ENCODE peak calls at places on chromosomes 7 and 10, in five cellular contexts. W is K562, Z is HepG2, Q is upper lobe of left lung, S is GM12878. A is an unnamed sample.
A peak's percentile ranks its signal among the peaks of the same experiment; 100 is the strongest.

GRCh38 chr7:54839538-54840213 is 80.7 kb upstream of the SEC61G start:
- ATAC-seq in W (peak; percentile 60), Z (peak; percentile 96), Q (peak; percentile 88), S (peak; percentile 83), A (peak; percentile 86)

GRCh38 chr7:36264123-36264916 is 111.3 kb downstream of the EEPD1 start:
- ATAC-seq in W (no peak), Z (no peak), Q (peak; percentile 39), S (peak; percentile 71), A (peak; percentile 66)

GRCh38 chr10:110793128-110793812 is 78.5 kb upstream of the PDCD4 start:
- ATAC-seq in W (no peak), Z (no peak), Q (no peak), S (no peak), A (peak; percentile 37)

GRCh38 chr7:76191783-76192240 is 9.9 kb upstream of the SRRM3 start:
- ATAC-seq in W (peak; percentile 89), Z (peak; percentile 77), Q (no peak), S (peak; percentile 57), A (no peak)

GRCh38 chr10:2972810-2973209 is 94.5 kb upstream of the PFKP start:
- ATAC-seq in W (no peak), Z (peak; percentile 81), Q (no peak), S (no peak), A (no peak)

GRCh38 chr10:124619195-124619594 is 125.0 kb downstream of the FAM53B start:
- ATAC-seq in W (no peak), Z (no peak), Q (peak; percentile 67), S (peak; percentile 68), A (no peak)

GRCh38 chr10:17273403-17273802 is 45.4 kb downstream of the VIM start:
- ATAC-seq in W (no peak), Z (no peak), Q (no peak), S (no peak), A (no peak)

GRCh38 chr7:92547579-92547978 is 19.0 kb downstream of the RBM48 start:
- ATAC-seq in W (no peak), Z (peak; percentile 50), Q (peak; percentile 30), S (no peak), A (no peak)

GRCh38 chr10:7485267-7485601 is 74.4 kb upstream of the SFMBT2 start:
- ATAC-seq in W (no peak), Z (no peak), Q (no peak), S (no peak), A (no peak)

GRCh38 chr7:99418260-99418659 is 9.5 kb downstream of the BUD31 start:
- ATAC-seq in W (no peak), Z (peak; percentile 20), Q (no peak), S (no peak), A (no peak)

GRCh38 chr10:4371691-4372295 is 454.2 kb upstream of the AKR1E2 start:
- ATAC-seq in W (no peak), Z (no peak), Q (no peak), S (no peak), A (no peak)

GRCh38 chr10:4370376-4370775 is 455.6 kb upstream of the AKR1E2 start:
- ATAC-seq in W (no peak), Z (no peak), Q (no peak), S (no peak), A (no peak)

GRCh38 chr10:4372601-4373000 is 453.4 kb upstream of the AKR1E2 start:
- ATAC-seq in W (no peak), Z (no peak), Q (peak; percentile 69), S (no peak), A (peak; percentile 87)
- TF ChIP-seq POLR2AphosphoS5 in W (no peak), Z (no peak), Q (no peak), S (no peak), A (peak; percentile 64)

GRCh38 chr7:129052441-129052840 is 2.5 kb downstream of the TNPO3 start:
- ATAC-seq in W (no peak), Z (no peak), Q (no peak), S (no peak), A (no peak)

GRCh38 chr7:129053938-129054437 is 923 bp downstream of the TNPO3 start:
- ATAC-seq in W (peak; percentile 16), Z (no peak), Q (no peak), S (peak; percentile 3), A (no peak)

GRCh38 chr7:129055294-129055816 is 444 bp upstream of the TNPO3 start:
- ATAC-seq in W (peak; percentile 52), Z (peak; percentile 62), Q (peak; percentile 62), S (peak; percentile 46), A (no peak)

GRCh38 chr7:129055861-129056464 is 1.1 kb upstream of the TNPO3 start:
- ATAC-seq in W (no peak), Z (no peak), Q (no peak), S (no peak), A (no peak)

GRCh38 chr7:129054438-129055293 is at the start of gene TNPO3:
- ATAC-seq in W (peak; percentile 91), Z (peak; percentile 95), Q (peak; percentile 98), S (peak; percentile 88), A (peak; percentile 95)
- TF ChIP-seq EP300 in W (peak; percentile 70), Z (no peak), Q (no peak), S (no peak), A (no peak)

GRCh38 chr7:42108803-42109528 is 128.0 kb downstream of the GLI3 start:
- ATAC-seq in W (no peak), Z (no peak), Q (no peak), S (no peak), A (no peak)

GRCh38 chr7:42106562-42106961 is 130.4 kb downstream of the GLI3 start:
- ATAC-seq in W (no peak), Z (no peak), Q (no peak), S (no peak), A (peak; percentile 38)

GRCh38 chr7:42105541-42106349 is 131.3 kb downstream of the GLI3 start:
- ATAC-seq in W (no peak), Z (no peak), Q (no peak), S (no peak), A (peak; percentile 11)

GRCh38 chr7:42107484-42107883 is 129.5 kb downstream of the GLI3 start:
- ATAC-seq in W (no peak), Z (no peak), Q (peak; percentile 65), S (no peak), A (peak; percentile 44)

GRCh38 chr7:42110333-42110732 is 126.7 kb downstream of the GLI3 start:
- ATAC-seq in W (no peak), Z (no peak), Q (no peak), S (no peak), A (no peak)
- H3K4me1 ChIP-seq in W (no peaks in the 10 kb centered on the region), Z (no peaks in the 10 kb centered on the region), Q (peaks cover 29% of the 10 kb centered on the region), S (no peaks in the 10 kb centered on the region), A (peaks cover 69% of the 10 kb centered on the region)

DNA sequence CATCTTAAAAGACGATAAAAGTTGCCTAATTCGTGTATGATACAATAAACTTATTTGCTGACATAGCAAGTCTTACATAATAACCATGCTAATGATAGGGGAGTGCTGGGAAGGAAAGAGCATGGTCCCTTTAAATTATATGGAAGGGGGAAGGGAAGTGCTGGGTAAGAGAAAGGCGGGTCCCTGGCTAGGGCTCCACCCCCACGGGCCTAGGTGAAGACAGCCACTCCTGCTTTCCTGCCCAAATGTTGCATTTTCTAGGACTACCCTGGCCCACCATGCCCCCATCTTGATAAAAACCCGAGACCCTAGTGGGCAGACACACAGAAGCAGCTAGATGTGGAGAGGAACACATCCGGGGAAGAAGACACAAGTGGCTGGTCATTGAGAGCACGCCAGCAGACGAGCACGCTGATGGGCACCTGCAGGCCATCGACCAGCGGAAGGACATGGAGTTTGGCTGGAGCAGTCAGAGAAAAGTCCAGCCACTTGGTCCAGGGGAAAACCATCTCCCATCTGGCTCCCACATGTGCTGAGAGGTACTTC is 328.7 kb downstream of the ARL4A start:
- ATAC-seq in W (peak; percentile 74), Z (no peak), Q (no peak), S (no peak), A (no peak)
- TF ChIP-seq POLR2AphosphoS5 in W (no peak), Z (no peak), Q (no peak), S (no peak), A (no peak)

DNA sequence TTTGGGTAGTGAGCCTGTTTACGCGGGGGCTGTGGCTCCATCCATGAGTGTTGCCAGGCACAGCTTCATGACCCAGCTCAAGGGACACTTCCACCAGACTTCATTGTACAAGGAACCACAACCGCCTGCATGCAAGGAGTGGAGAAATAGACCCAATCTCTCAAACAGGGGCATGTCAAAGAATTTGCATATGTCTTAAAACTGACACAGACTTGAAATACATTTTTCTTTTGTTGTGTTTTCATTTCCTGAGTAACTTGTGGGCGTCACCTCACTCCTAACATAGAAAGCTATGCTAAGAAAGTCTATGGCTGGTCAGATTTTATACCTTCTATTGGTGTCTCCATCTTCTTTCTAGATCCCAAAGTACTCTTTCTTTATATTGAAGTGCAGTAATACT is 266.2 kb upstream of the RNF32 start:
- ATAC-seq in W (no peak), Z (no peak), Q (no peak), S (no peak), A (no peak)
- TF ChIP-seq EP300 in W (no peak), Z (no peak), Q (no peak), S (no peak), A (no peak)

DNA sequence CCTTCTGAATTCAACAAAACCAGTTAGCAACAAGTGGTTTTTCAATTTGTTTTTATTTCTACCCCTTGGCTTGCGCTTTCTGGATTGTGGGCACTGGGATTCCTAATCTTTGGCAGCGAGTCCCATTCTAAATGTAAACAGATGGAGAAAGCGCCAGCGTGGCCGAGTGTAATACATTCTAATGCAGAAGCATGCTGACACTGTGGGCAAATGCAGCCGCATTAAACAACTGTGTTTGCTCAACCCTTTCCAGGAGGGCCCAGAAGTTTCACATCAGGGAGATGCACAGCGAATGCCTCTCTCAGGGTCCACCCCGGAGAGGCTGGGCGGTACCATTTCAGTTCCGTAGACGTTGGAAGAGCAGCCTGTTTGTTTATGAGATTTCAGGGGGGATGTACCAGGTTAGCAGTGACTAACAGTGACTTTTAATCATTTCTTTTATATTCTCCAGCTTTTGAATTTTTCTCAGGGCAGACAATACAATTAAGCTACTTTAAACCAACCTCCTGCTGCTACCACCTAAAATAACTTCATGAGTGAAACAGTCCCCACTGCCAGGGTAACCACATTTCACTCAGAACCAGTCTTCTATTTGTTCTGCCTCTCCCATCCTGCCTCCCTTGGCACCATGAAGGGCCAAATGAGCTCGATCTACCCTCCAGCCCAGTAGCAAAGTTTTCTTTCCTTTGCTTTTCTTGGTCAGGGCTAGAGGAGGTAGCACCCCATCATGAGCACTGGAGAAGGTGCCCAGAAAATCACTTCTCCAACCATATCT is 164.2 kb upstream of the ITGB1 start:
- ATAC-seq in W (no peak), Z (no peak), Q (no peak), S (no peak), A (peak; percentile 18)
- H3K4me1 ChIP-seq in W (no peaks in the 10 kb centered on the region), Z (no peaks in the 10 kb centered on the region), Q (peaks cover 16% of the 10 kb centered on the region), S (no peaks in the 10 kb centered on the region), A (no peaks in the 10 kb centered on the region)

GRCh38 chr7:130888017-130888371 is 154.0 kb upstream of the KLF14 start:
- ATAC-seq in W (peak; percentile 44), Z (peak; percentile 27), Q (no peak), S (no peak), A (no peak)

GRCh38 chr7:130887182-130888016 is 153.4 kb upstream of the KLF14 start:
- ATAC-seq in W (no peak), Z (peak; percentile 36), Q (no peak), S (no peak), A (no peak)

GRCh38 chr7:130891254-130892094 is 157.5 kb upstream of the KLF14 start:
- ATAC-seq in W (no peak), Z (no peak), Q (peak; percentile 70), S (no peak), A (peak; percentile 70)

GRCh38 chr7:130888468-130888867 is 154.5 kb upstream of the KLF14 start:
- ATAC-seq in W (no peak), Z (no peak), Q (no peak), S (no peak), A (no peak)

GRCh38 chr7:130890176-130891020 is 156.4 kb upstream of the KLF14 start:
- ATAC-seq in W (no peak), Z (no peak), Q (peak; percentile 64), S (no peak), A (peak; percentile 72)
- TF ChIP-seq POLR2AphosphoS5 in W (no peak), Z (no peak), Q (peak; percentile 60), S (no peak), A (peak; percentile 89)